ENCODE peak calls at places on chromosomes 12 and 14, in five cellular contexts. One of them, this sample, is unnamed.
A peak's percentile ranks its signal among the peaks of the same experiment; 100 is the strongest.

GRCh38 chr12:79826267-79827128 is 108.4 kb downstream of the PPP1R12A start:
- DNase-seq in frontal cortex: no peak
- DNase-seq in bronchial epithelial cell: peak; percentile 7
- DNase-seq in mucosa of gallbladder: no peak
- DNase-seq in RCC 7860: no peak
- DNase-seq in this sample: no peak

GRCh38 chr14:41505491-41505890 is 101.2 kb upstream of the LRFN5 start:
- DNase-seq in frontal cortex: no peak
- DNase-seq in RCC 7860: no peak
- DNase-seq in bronchial epithelial cell: no peak
- DNase-seq in mucosa of gallbladder: no peak
- DNase-seq in this sample: peak; percentile 68

GRCh38 chr14:103723176-103724081 is 7.8 kb downstream of the ZFYVE21 start:
- DNase-seq in RCC 7860: no peak
- DNase-seq in bronchial epithelial cell: no peak
- DNase-seq in mucosa of gallbladder: no peak
- DNase-seq in frontal cortex: peak; percentile 62
- DNase-seq in this sample: no peak

GRCh38 chr14:64253672-64254071 is 40.5 kb downstream of the ESR2 start:
- DNase-seq in frontal cortex: no peak
- DNase-seq in RCC 7860: no peak
- DNase-seq in mucosa of gallbladder: no peak
- DNase-seq in bronchial epithelial cell: peak; percentile 84
- DNase-seq in this sample: peak; percentile 28

GRCh38 chr14:79809849-79810612 is 401.3 kb downstream of the DIO2 start:
- DNase-seq in frontal cortex: no peak
- DNase-seq in bronchial epithelial cell: peak; percentile 24
- DNase-seq in RCC 7860: no peak
- DNase-seq in mucosa of gallbladder: peak; percentile 16
- DNase-seq in this sample: no peak

GRCh38 chr12:110253176-110253575 is 27.9 kb upstream of the ATP2A2 start:
- DNase-seq in bronchial epithelial cell: no peak
- DNase-seq in mucosa of gallbladder: peak; percentile 60
- DNase-seq in RCC 7860: no peak
- DNase-seq in frontal cortex: no peak
- DNase-seq in this sample: peak; percentile 19

GRCh38 chr12:29428630-29429029 is 47.7 kb upstream of the ERGIC2 start:
- DNase-seq in RCC 7860: peak; percentile 73
- DNase-seq in frontal cortex: no peak
- DNase-seq in mucosa of gallbladder: no peak
- DNase-seq in bronchial epithelial cell: peak; percentile 97
- DNase-seq in this sample: peak; percentile 82

GRCh38 chr12:101379149-101379548 is 28.4 kb downstream of the ARL1 start:
- DNase-seq in mucosa of gallbladder: no peak
- DNase-seq in bronchial epithelial cell: no peak
- DNase-seq in RCC 7860: no peak
- DNase-seq in frontal cortex: no peak
- DNase-seq in this sample: no peak

GRCh38 chr12:13094349-13094748 is 9.1 kb downstream of the GSG1 start:
- DNase-seq in RCC 7860: peak; percentile 12
- DNase-seq in mucosa of gallbladder: no peak
- DNase-seq in bronchial epithelial cell: peak; percentile 74
- DNase-seq in frontal cortex: no peak
- DNase-seq in this sample: peak; percentile 52

GRCh38 chr12:128091931-128092330 is 175.0 kb upstream of the TMEM132C start:
- DNase-seq in RCC 7860: no peak
- DNase-seq in frontal cortex: no peak
- DNase-seq in bronchial epithelial cell: no peak
- DNase-seq in mucosa of gallbladder: no peak
- DNase-seq in this sample: no peak

GRCh38 chr14:55807059-55807499 is 227.1 kb downstream of the KTN1 start:
- DNase-seq in frontal cortex: no peak
- DNase-seq in bronchial epithelial cell: peak; percentile 97
- DNase-seq in RCC 7860: peak; percentile 4
- DNase-seq in mucosa of gallbladder: peak; percentile 96
- DNase-seq in this sample: peak; percentile 97

GRCh38 chr12:46555379-46555778 is 182.8 kb upstream of the SLC38A2 start:
- DNase-seq in mucosa of gallbladder: no peak
- DNase-seq in RCC 7860: peak; percentile 42
- DNase-seq in bronchial epithelial cell: peak; percentile 84
- DNase-seq in frontal cortex: no peak
- DNase-seq in this sample: peak; percentile 95

GRCh38 chr12:84862190-84862589 is 50.4 kb downstream of the SLC6A15 start:
- DNase-seq in bronchial epithelial cell: no peak
- DNase-seq in mucosa of gallbladder: no peak
- DNase-seq in RCC 7860: no peak
- DNase-seq in frontal cortex: no peak
- DNase-seq in this sample: peak; percentile 10

GRCh38 chr14:24436355-24437019 is 6.1 kb downstream of the SDR39U1 start:
- DNase-seq in mucosa of gallbladder: no peak
- DNase-seq in frontal cortex: peak; percentile 66
- DNase-seq in bronchial epithelial cell: peak; percentile 68
- DNase-seq in RCC 7860: peak; percentile 31
- DNase-seq in this sample: peak; percentile 79

GRCh38 chr14:36583242-36584166 is 1.1 kb upstream of the NKX2-8 start:
- DNase-seq in RCC 7860: no peak
- DNase-seq in frontal cortex: no peak
- DNase-seq in mucosa of gallbladder: no peak
- DNase-seq in bronchial epithelial cell: no peak
- DNase-seq in this sample: no peak

GRCh38 chr12:22658214-22658613 is 33.2 kb downstream of the ETNK1 start:
- DNase-seq in frontal cortex: no peak
- DNase-seq in bronchial epithelial cell: peak; percentile 99
- DNase-seq in RCC 7860: peak; percentile 58
- DNase-seq in mucosa of gallbladder: no peak
- DNase-seq in this sample: peak; percentile 86

GRCh38 chr12:59803735-59804134 is 207.9 kb downstream of the SLC16A7 start:
- DNase-seq in frontal cortex: no peak
- DNase-seq in bronchial epithelial cell: peak; percentile 59
- DNase-seq in RCC 7860: no peak
- DNase-seq in mucosa of gallbladder: no peak
- DNase-seq in this sample: peak; percentile 7

GRCh38 chr12:88242161-88242925 is 100.2 kb downstream of the TMTC3 start:
- DNase-seq in frontal cortex: no peak
- DNase-seq in bronchial epithelial cell: peak; percentile 99
- DNase-seq in mucosa of gallbladder: peak; percentile 35
- DNase-seq in RCC 7860: peak; percentile 92
- DNase-seq in this sample: peak; percentile 95

GRCh38 chr12:52151859-52152783 is 39.7 kb downstream of the KRT80 start:
- DNase-seq in bronchial epithelial cell: peak; percentile 87
- DNase-seq in RCC 7860: peak; percentile 10
- DNase-seq in mucosa of gallbladder: peak; percentile 58
- DNase-seq in frontal cortex: peak; percentile 67
- DNase-seq in this sample: peak; percentile 29

This sample was measured in amniotic epithelial cell.